ENCODE peak calls at places on chromosomes 5 and 9, in five cellular contexts. Y, M, V, R and O are unnamed samples.

GRCh38 chr5:145887976-145888574 is 15.3 kb upstream of the GRXCR2 start:
- DNase-seq in R (no peak), Y (peak), M (peak), V (no peak), O (peak)

GRCh38 chr5:77971965-77972544 is 195.9 kb upstream of the TBCA start:
- DNase-seq in V (no peak), M (no peak), Y (no peak), R (no peak), O (no peak)

GRCh38 chr5:178551059-178551458 is 39.1 kb downstream of the COL23A1 start:
- DNase-seq in Y (peak), M (no peak), R (no peak), V (no peak), O (peak)

GRCh38 chr5:167664222-167664804 is 627.1 kb upstream of the WWC1 start:
- DNase-seq in Y (no peak), M (no peak), R (no peak), V (no peak), O (no peak)

GRCh38 chr5:132751444-132751843 is 4.2 kb downstream of the CCNI2 start:
- DNase-seq in V (peak), Y (peak), M (no peak), R (no peak), O (no peak)

GRCh38 chr9:111598730-111599091 is 736 bp downstream of the PTGR1 start:
- DNase-seq in R (no peak), V (no peak), M (peak), Y (peak), O (no peak)

GRCh38 chr5:43396762-43397304 is 15.4 kb downstream of the CCL28 start:
- DNase-seq in R (no peak), V (peak), Y (no peak), M (peak), O (no peak)

GRCh38 chr5:50744761-50745160 is 78.3 kb downstream of the PARP8 start:
- DNase-seq in R (no peak), Y (peak), V (no peak), M (no peak), O (no peak)

GRCh38 chr5:24819841-24820240 is 175.1 kb upstream of the CDH10 start:
- DNase-seq in V (no peak), Y (no peak), M (no peak), R (no peak), O (no peak)

GRCh38 chr5:146041180-146041789 is 64.1 kb downstream of the PLAC8L1 start:
- DNase-seq in R (no peak), V (no peak), M (no peak), Y (no peak), O (peak)

GRCh38 chr5:154761062-154761740 is 6.0 kb downstream of the LARP1 start:
- DNase-seq in V (no peak), R (no peak), M (no peak), Y (no peak), O (no peak)

GRCh38 chr5:35129276-35129675 is 81.5 kb upstream of the AGXT2 start:
- DNase-seq in R (no peak), Y (peak), M (no peak), V (no peak), O (no peak)

GRCh38 chr9:92517046-92517445 is 18.7 kb downstream of the ECM2 start:
- DNase-seq in M (no peak), Y (no peak), V (no peak), R (no peak), O (no peak)

GRCh38 chr9:126612329-126612812 is 1.4 kb upstream of the LMX1B start:
- DNase-seq in R (no peak), V (no peak), M (no peak), Y (no peak), O (no peak)

GRCh38 chr5:34684281-34684979 is 28.3 kb downstream of the RAI14 start:
- DNase-seq in V (no peak), M (peak), Y (no peak), R (no peak), O (no peak)

GRCh38 chr9:91151014-91151740 is 210.5 kb downstream of the AUH start:
- DNase-seq in Y (peak), V (no peak), M (no peak), R (no peak), O (peak)

GRCh38 chr5:45093377-45093776 is 284.6 kb downstream of the MRPS30 start:
- DNase-seq in V (no peak), Y (no peak), M (no peak), R (no peak), O (no peak)

GRCh38 chr5:133196441-133197085 is 144.8 kb downstream of the HSPA4 start:
- DNase-seq in R (no peak), M (no peak), Y (no peak), V (no peak), O (no peak)

GRCh38 chr5:124056326-124057160 is 544.6 kb downstream of the CSNK1G3 start:
- DNase-seq in R (no peak), M (no peak), V (no peak), Y (no peak), O (no peak)

GRCh38 chr9:126880947-126881332 is 20.5 kb downstream of the ZBTB34 start:
- DNase-seq in V (no peak), M (peak), Y (no peak), R (no peak), O (no peak)

GRCh38 chr5:44365351-44365750 is 23.9 kb downstream of the FGF10 start:
- DNase-seq in M (no peak), R (no peak), Y (no peak), V (no peak), O (no peak)

GRCh38 chr9:133115604-133116345 is 5.3 kb downstream of the RALGDS start:
- DNase-seq in M (no peak), V (peak), Y (no peak), R (no peak), O (no peak)

GRCh38 chr5:150153957-150154617 is 1.6 kb downstream of the PDGFRB start:
- DNase-seq in Y (peak), M (no peak), R (no peak), V (no peak), O (no peak)

GRCh38 chr5:3392306-3392939 is 203.2 kb upstream of the IRX1 start:
- DNase-seq in R (no peak), V (no peak), M (no peak), Y (no peak), O (no peak)

GRCh38 chr5:110790673-110791072 is 51.9 kb downstream of the SLC25A46 start:
- DNase-seq in R (no peak), Y (peak), M (no peak), V (no peak), O (no peak)

GRCh38 chr9:4855861-4856260 is 63.1 kb downstream of the RCL1 start:
- DNase-seq in M (no peak), Y (peak), V (no peak), R (no peak), O (no peak)

GRCh38 chr5:176823076-176823481 is 12.7 kb downstream of the UNC5A start:
- DNase-seq in R (no peak), Y (no peak), V (no peak), M (no peak), O (no peak)